ENCODE peak calls at places on chromosomes 2 and 18, in nine cellular contexts. U is ELR; Y is CD8-positive, alpha-beta T cell; J is upper lobe of right lung; D is T follicular helper cell; L is Caki2; N is brain microvascular endothelial cell; P is stimulated activated CD4-positive, alpha-beta T cell treated with anti-CD3 and anti-CD28 coated beads, Interleukin-4, amount 100 ng/mL, for 24 hours; O is activated gamma-delta T cell treated with Interleukin-2 at 50 U/mL for 16 hours. E is an unnamed sample.

GRCh38 chr2:237092920-237093781 is 7.5 kb downstream of the COPS8 start:
- DNase-seq in U (peak), Y (no peak), J (no peak), D (no peak), L (peak), N (peak), P (no peak), O (no peak), E (no peak)

GRCh38 chr18:61606759-61607158 is 273.5 kb downstream of the CDH20 start:
- DNase-seq in U (peak), Y (no peak), J (peak), D (no peak), L (peak), N (peak), P (no peak), O (no peak), E (peak)

GRCh38 chr18:35494281-35494825 is 3.4 kb downstream of the INO80C start:
- DNase-seq in U (no peak), Y (no peak), J (no peak), D (no peak), L (no peak), N (no peak), P (no peak), O (no peak), E (no peak)

GRCh38 chr2:216222650-216223352 is 113.7 kb downstream of the XRCC5 start:
- DNase-seq in U (peak), Y (no peak), J (no peak), D (no peak), L (no peak), N (peak), P (no peak), O (no peak), E (no peak)

GRCh38 chr2:23387221-23387550 is 2.2 kb downstream of the KLHL29 start:
- DNase-seq in U (no peak), Y (no peak), J (no peak), D (no peak), L (no peak), N (no peak), P (no peak), O (no peak), E (no peak)

GRCh38 chr2:201860541-201861154 is 54.3 kb downstream of the CDK15 start:
- DNase-seq in U (peak), Y (peak), J (no peak), D (peak), L (peak), N (peak), P (peak), O (peak), E (peak)

GRCh38 chr2:65565681-65566080 is 133.3 kb upstream of the SPRED2 start:
- DNase-seq in U (no peak), Y (no peak), J (no peak), D (no peak), L (no peak), N (no peak), P (no peak), O (no peak), E (no peak)

GRCh38 chr2:70557171-70557838 is 3.7 kb upstream of the TGFA start:
- DNase-seq in U (no peak), Y (no peak), J (no peak), D (no peak), L (peak), N (no peak), P (no peak), O (no peak), E (no peak)

GRCh38 chr2:101253013-101253712 is 477 bp downstream of the CNOT11 start:
- DNase-seq in U (peak), Y (peak), J (peak), D (peak), L (no peak), N (peak), P (peak), O (peak), E (no peak)

E was measured in epithelial cell of proximal tubule.